ENCODE peak calls at places on chromosomes 11 and 22, in four cellular contexts. V is PC-9, C is OCI-LY7, E is breast epithelium. U is an unnamed sample.

GRCh38 chr11:61095022-61095421 is 7.3 kb upstream of the CD5 start:
- DNase-seq in V (no peak), C (peak; percentile 51), E (no peak), U (no peak)

GRCh38 chr11:72842126-72842525 is 27.9 kb downstream of the ATG16L2 start:
- DNase-seq in V (no peak), C (no peak), E (no peak), U (no peak)

GRCh38 chr22:48342016-48342415 is 1485.7 kb downstream of the BRD1 start:
- DNase-seq in V (no peak), C (no peak), E (no peak), U (no peak)

GRCh38 chr11:121958323-121958977 is 157.6 kb downstream of the BLID start:
- DNase-seq in V (no peak), C (no peak), E (no peak), U (no peak)

GRCh38 chr22:44493206-44493605 is 4.8 kb downstream of the RTL6 start:
- DNase-seq in V (no peak), C (no peak), E (no peak), U (no peak)

GRCh38 chr11:45930031-45930794 is 7.8 kb downstream of the LARGE2 start:
- DNase-seq in V (peak; percentile 40), C (peak; percentile 96), E (no peak), U (no peak)

GRCh38 chr11:73270089-73270854 is 1.9 kb upstream of the P2RY6 start:
- DNase-seq in V (no peak), C (peak; percentile 44), E (no peak), U (no peak)

GRCh38 chr11:35567737-35568465 is 42.5 kb upstream of the PAMR1 start:
- DNase-seq in V (peak; percentile 72), C (no peak), E (peak; percentile 89), U (peak; percentile 46)

GRCh38 chr11:124618863-124619262 is 3.8 kb upstream of the TBRG1 start:
- DNase-seq in V (no peak), C (no peak), E (no peak), U (no peak)

GRCh38 chr22:39665229-39665628 is 94.7 kb downstream of the CACNA1I start:
- DNase-seq in V (peak; percentile 73), C (no peak), E (no peak), U (no peak)

GRCh38 chr22:39662677-39663034 is 92.1 kb downstream of the CACNA1I start:
- DNase-seq in V (no peak), C (no peak), E (no peak), U (no peak)

GRCh38 chr22:39661842-39662676 is 91.5 kb downstream of the CACNA1I start:
- DNase-seq in V (peak; percentile 60), C (no peak), E (peak; percentile 68), U (no peak)

GRCh38 chr22:39664485-39665200 is 94.1 kb downstream of the CACNA1I start:
- DNase-seq in V (peak; percentile 87), C (no peak), E (no peak), U (no peak)

DNA sequence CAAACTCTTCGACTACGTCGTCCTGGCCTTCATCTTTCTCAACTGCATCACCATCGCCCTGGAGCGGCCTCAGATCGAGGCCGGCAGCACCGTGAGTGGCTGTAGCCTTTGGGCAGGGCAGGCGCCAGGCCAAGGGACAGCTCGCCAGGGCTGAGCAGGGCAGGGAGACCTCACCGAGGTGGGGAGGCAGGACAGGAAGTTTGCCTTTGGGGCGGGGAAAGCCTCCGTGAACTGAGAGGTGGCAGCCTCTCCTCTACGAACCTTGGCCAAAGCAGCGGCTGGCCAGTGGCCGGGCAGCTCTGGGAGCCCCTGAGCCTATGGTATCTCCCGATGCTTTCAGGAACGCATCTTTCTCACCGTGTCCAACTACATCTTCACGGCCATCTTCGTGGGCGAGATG is 93.2 kb downstream of the CACNA1I start:
- DNase-seq in V (peak; percentile 85), C (no peak), E (peak; percentile 22), U (no peak)
- H3K4me3 ChIP-seq in V (peak overlapping the region; percentile 55), C (no peak overlapping the region), E (peak overlapping the region; percentile 48), U (no peak overlapping the region)

GRCh38 chr11:127000991-127001390 is 421 bp upstream of the KIRREL3 start:
- DNase-seq in V (no peak), C (no peak), E (no peak), U (peak; percentile 34)
- H3K4me3 ChIP-seq in V (no peak overlapping the region), C (no peak overlapping the region), E (peak overlapping the region; percentile 62), U (peak overlapping the region; percentile 88)

GRCh38 chr22:26656896-26657851 is at the start of gene MIAT:
- DNase-seq in V (no peak), C (no peak), E (no peak), U (no peak)
- H3K4me3 ChIP-seq in V (peak within 1 kb of the TSS; percentile 36), C (peak within 1 kb of the TSS; percentile 50), E (peak within 1 kb of the TSS; percentile 57), U (peak within 1 kb of the TSS; percentile 57)

DNA sequence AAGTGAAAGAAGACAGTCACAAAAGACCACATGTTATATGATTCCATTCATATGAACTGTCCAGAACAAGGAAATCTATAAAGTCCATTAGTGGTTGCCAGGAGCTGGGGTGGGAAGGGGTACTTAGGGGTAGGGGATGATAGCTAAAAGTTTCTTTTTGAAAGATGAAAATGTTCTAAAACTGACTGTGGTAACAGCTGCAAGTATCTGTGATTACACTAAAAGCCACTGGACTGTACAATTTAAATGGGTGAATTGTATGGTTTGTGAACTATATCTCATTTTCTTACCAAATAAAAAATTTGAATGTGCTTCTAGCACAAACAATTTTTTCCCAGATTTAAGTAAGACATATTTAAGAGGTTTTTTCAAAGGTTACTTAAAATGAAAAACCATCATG is 22.1 kb downstream of the CHKA start:
- DNase-seq in V (no peak), C (peak; percentile 32), E (no peak), U (no peak)
- H3K4me3 ChIP-seq in V (no peak overlapping the region), C (peak overlapping the region; percentile 50), E (no peak overlapping the region), U (no peak overlapping the region)

GRCh38 chr11:69704508-69705245 is 855 bp upstream of the FGF19 start:
- DNase-seq in V (peak; percentile 60), C (no peak), E (no peak), U (no peak)
- H3K4me3 ChIP-seq in V (peak overlapping the region; percentile 61), C (no peak overlapping the region), E (peak overlapping the region; percentile 59), U (no peak overlapping the region)

U was measured in AG10803.